ENCODE peak calls at places on chromosome 16, in five cellular contexts. One of them, this sample, is unnamed.

GRCh38 chr16:80746231-80746630 is 58.2 kb downstream of the CDYL2 start:
- DNase-seq in transverse colon: no peak
- DNase-seq in IMR-90: no peak
- DNase-seq in tibial nerve: no peak
- DNase-seq in heart left ventricle: no peak
- DNase-seq in this sample: no peak

GRCh38 chr16:21652451-21652850 is at the start of gene IGSF6:
- DNase-seq in transverse colon: no peak
- DNase-seq in IMR-90: no peak
- DNase-seq in tibial nerve: no peak
- DNase-seq in heart left ventricle: no peak
- DNase-seq in this sample: no peak

GRCh38 chr16:51685498-51685897 is 534.4 kb upstream of the SALL1 start:
- DNase-seq in transverse colon: no peak
- DNase-seq in IMR-90: no peak
- DNase-seq in tibial nerve: no peak
- DNase-seq in heart left ventricle: no peak
- DNase-seq in this sample: no peak

GRCh38 chr16:4690946-4691665 is 2.3 kb upstream of the NUDT16L1 start:
- DNase-seq in transverse colon: no peak
- DNase-seq in IMR-90: no peak
- DNase-seq in tibial nerve: no peak
- DNase-seq in heart left ventricle: peak; percentile 24
- DNase-seq in this sample: no peak

GRCh38 chr16:69848635-69849545 is 86.8 kb downstream of the WWP2 start:
- DNase-seq in transverse colon: peak; percentile 88
- DNase-seq in IMR-90: peak; percentile 96
- DNase-seq in tibial nerve: peak; percentile 81
- DNase-seq in heart left ventricle: peak; percentile 95
- DNase-seq in this sample: no peak

GRCh38 chr16:19020689-19021088 is 37.0 kb downstream of the TMC7 start:
- DNase-seq in transverse colon: no peak
- DNase-seq in IMR-90: no peak
- DNase-seq in tibial nerve: no peak
- DNase-seq in heart left ventricle: no peak
- DNase-seq in this sample: no peak

GRCh38 chr16:70665806-70666735 is 19.7 kb downstream of the IL34 start:
- DNase-seq in transverse colon: no peak
- DNase-seq in IMR-90: no peak
- DNase-seq in tibial nerve: no peak
- DNase-seq in heart left ventricle: no peak
- DNase-seq in this sample: no peak

GRCh38 chr16:24367186-24367585 is 111.1 kb downstream of the CACNG3 start:
- DNase-seq in transverse colon: no peak
- DNase-seq in IMR-90: no peak
- DNase-seq in tibial nerve: no peak
- DNase-seq in heart left ventricle: no peak
- DNase-seq in this sample: no peak

GRCh38 chr16:89584768-89585549 is 9.4 kb downstream of the CPNE7 start:
- DNase-seq in transverse colon: no peak
- DNase-seq in IMR-90: no peak
- DNase-seq in tibial nerve: no peak
- DNase-seq in heart left ventricle: no peak
- DNase-seq in this sample: no peak

GRCh38 chr16:85819711-85820110 is 20.2 kb downstream of the COX4I1 start:
- DNase-seq in transverse colon: no peak
- DNase-seq in IMR-90: no peak
- DNase-seq in tibial nerve: no peak
- DNase-seq in heart left ventricle: no peak
- DNase-seq in this sample: no peak

GRCh38 chr16:85822145-85822544 is 22.6 kb downstream of the COX4I1 start:
- DNase-seq in transverse colon: no peak
- DNase-seq in IMR-90: no peak
- DNase-seq in tibial nerve: no peak
- DNase-seq in heart left ventricle: no peak
- DNase-seq in this sample: no peak

GRCh38 chr16:85823328-85823920 is 23.9 kb downstream of the COX4I1 start:
- DNase-seq in transverse colon: no peak
- DNase-seq in IMR-90: no peak
- DNase-seq in tibial nerve: no peak
- DNase-seq in heart left ventricle: no peak
- DNase-seq in this sample: no peak

GRCh38 chr16:85820604-85821372 is 21.3 kb downstream of the COX4I1 start:
- DNase-seq in transverse colon: no peak
- DNase-seq in IMR-90: no peak
- DNase-seq in tibial nerve: no peak
- DNase-seq in heart left ventricle: no peak
- DNase-seq in this sample: no peak

DNA sequence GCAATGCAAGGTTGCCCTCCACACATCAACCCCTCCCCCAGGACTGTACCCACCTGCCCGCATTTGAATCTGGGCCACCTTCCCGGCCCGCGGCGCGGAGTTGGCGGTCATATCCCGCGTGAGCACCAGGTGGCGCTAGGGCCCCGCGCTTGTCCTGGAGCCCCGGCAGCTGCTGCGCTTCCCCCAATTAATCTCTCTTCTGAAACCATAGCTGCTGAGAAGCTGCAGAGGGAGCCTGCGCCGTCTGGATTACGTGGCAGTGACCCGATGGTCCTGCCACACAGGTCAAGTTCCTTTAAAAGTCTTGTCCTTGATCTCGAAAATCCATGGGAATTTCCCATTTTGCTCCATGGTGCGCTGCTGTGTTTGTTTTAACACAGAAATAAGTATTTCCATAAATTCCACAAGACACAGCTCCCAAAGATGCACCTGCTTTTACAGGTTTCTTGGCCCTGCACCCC is 22.0 kb downstream of the COX4I1 start:
- DNase-seq in transverse colon: peak; percentile 81
- DNase-seq in IMR-90: peak; percentile 76
- DNase-seq in tibial nerve: peak; percentile 70
- DNase-seq in heart left ventricle: peak; percentile 75
- DNase-seq in this sample: no peak
- H3K4me3 ChIP-seq in transverse colon: no peak overlapping the region
- H3K4me3 ChIP-seq in IMR-90: no peak overlapping the region
- H3K4me3 ChIP-seq in tibial nerve: no peak overlapping the region
- H3K4me3 ChIP-seq in heart left ventricle: no peak overlapping the region
- H3K4me3 ChIP-seq in this sample: no peak overlapping the region

GRCh38 chr16:31459722-31460581 is 651 bp downstream of the ARMC5 start:
- DNase-seq in transverse colon: peak; percentile 100
- DNase-seq in IMR-90: peak; percentile 99
- DNase-seq in tibial nerve: peak; percentile 99
- DNase-seq in heart left ventricle: peak; percentile 100
- DNase-seq in this sample: peak; percentile 95
- TF ChIP-seq POLR2A in transverse colon: no peak
- TF ChIP-seq POLR2A in IMR-90: no peak
- TF ChIP-seq POLR2A in tibial nerve: no peak
- TF ChIP-seq POLR2A in heart left ventricle: no peak
- TF ChIP-seq POLR2A in this sample: no peak

GRCh38 chr16:10940501-10941079 is 1.7 kb downstream of the DEXI start:
- DNase-seq in transverse colon: no peak
- DNase-seq in IMR-90: peak; percentile 34
- DNase-seq in tibial nerve: no peak
- DNase-seq in heart left ventricle: no peak
- DNase-seq in this sample: no peak
- H3K4me1 ChIP-seq in transverse colon: peaks cover 41% of the 10 kb centered on the region
- H3K4me1 ChIP-seq in IMR-90: peaks cover 24% of the 10 kb centered on the region
- H3K4me1 ChIP-seq in tibial nerve: peaks cover 53% of the 10 kb centered on the region
- H3K4me1 ChIP-seq in heart left ventricle: peaks cover 79% of the 10 kb centered on the region
- H3K4me1 ChIP-seq in this sample: peaks cover 62% of the 10 kb centered on the region

DNA sequence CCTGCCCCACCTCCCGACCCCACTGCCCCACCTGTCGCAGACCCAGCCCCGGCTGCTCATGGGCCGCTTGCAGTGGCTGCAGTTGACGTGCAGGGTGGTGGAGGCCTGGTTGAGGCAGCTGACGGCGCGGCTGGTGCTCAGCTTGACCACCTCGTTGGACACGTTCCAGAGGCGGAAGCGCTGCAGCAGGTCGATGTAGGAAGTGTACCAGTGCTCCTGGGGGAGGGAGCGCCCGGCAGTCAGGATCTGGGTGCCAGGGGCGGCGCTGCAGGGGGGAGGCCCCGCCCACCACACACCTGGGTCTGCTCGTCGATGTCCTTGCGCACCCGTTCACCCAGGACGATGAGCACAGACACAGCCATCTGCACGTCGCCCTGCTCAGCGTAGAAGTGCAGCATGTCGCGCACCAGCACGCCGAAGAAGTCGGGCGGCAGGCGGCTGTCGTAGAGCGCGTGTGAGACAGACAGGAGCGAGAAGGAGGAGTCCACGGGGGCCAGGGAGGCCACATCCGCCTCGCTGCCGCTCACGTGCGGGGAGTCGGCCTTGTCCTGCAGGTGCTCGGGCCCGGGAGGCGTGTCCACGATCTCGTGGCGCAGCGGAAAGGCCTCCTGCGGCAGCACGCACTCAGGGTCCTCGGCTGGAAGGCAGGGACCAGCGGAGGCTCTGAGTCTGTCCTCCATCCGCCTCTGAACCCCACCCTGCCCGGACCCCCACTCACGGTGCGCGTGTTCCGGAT is 995 bp upstream of the JMJD8 start:
- DNase-seq in transverse colon: no peak
- DNase-seq in IMR-90: no peak
- DNase-seq in tibial nerve: no peak
- DNase-seq in heart left ventricle: peak; percentile 51
- DNase-seq in this sample: no peak
- H3K4me3 ChIP-seq in transverse colon: peak overlapping the region; percentile 55
- H3K4me3 ChIP-seq in IMR-90: no peak overlapping the region
- H3K4me3 ChIP-seq in tibial nerve: peak overlapping the region; percentile 66
- H3K4me3 ChIP-seq in heart left ventricle: peak overlapping the region; percentile 46
- H3K4me3 ChIP-seq in this sample: peak overlapping the region; percentile 71

DNA sequence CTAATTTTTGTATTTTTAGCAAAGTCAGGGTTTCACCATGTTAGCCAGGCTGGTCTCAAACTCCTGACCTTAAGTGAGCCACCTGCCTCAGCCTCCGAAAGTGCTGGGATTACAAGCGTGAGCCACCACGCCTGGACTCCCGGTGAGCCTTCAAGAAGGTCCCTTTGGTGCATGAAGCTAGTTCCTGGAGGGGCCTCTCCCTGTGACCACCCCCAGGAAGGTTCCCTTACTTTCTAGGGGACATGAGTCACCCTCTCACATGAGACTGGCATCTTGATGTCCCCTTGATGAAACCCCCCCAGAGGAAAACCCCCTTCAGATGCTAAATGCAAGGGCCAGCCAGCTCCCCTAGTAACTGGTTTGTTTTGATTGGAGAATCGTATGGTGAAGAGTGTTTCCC is 12.8 kb downstream of the CARHSP1 start:
- DNase-seq in transverse colon: no peak
- DNase-seq in IMR-90: no peak
- DNase-seq in tibial nerve: no peak
- DNase-seq in heart left ventricle: no peak
- DNase-seq in this sample: no peak
- TF ChIP-seq POLR2A in transverse colon: no peak
- TF ChIP-seq POLR2A in IMR-90: no peak
- TF ChIP-seq POLR2A in tibial nerve: no peak
- TF ChIP-seq POLR2A in heart left ventricle: no peak
- TF ChIP-seq POLR2A in this sample: no peak

GRCh38 chr16:87244646-87245197 is 72.5 kb downstream of the C16orf95 start:
- DNase-seq in transverse colon: no peak
- DNase-seq in IMR-90: no peak
- DNase-seq in tibial nerve: no peak
- DNase-seq in heart left ventricle: no peak
- DNase-seq in this sample: no peak

GRCh38 chr16:87238371-87238715 is 78.8 kb downstream of the C16orf95 start:
- DNase-seq in transverse colon: no peak
- DNase-seq in IMR-90: no peak
- DNase-seq in tibial nerve: no peak
- DNase-seq in heart left ventricle: no peak
- DNase-seq in this sample: no peak

GRCh38 chr16:87240211-87241134 is 76.7 kb downstream of the C16orf95 start:
- DNase-seq in transverse colon: no peak
- DNase-seq in IMR-90: peak; percentile 21
- DNase-seq in tibial nerve: no peak
- DNase-seq in heart left ventricle: no peak
- DNase-seq in this sample: no peak

GRCh38 chr16:87243383-87243964 is 73.7 kb downstream of the C16orf95 start:
- DNase-seq in transverse colon: no peak
- DNase-seq in IMR-90: no peak
- DNase-seq in tibial nerve: no peak
- DNase-seq in heart left ventricle: no peak
- DNase-seq in this sample: no peak

GRCh38 chr16:87241135-87241771 is 75.9 kb downstream of the C16orf95 start:
- DNase-seq in transverse colon: peak; percentile 35
- DNase-seq in IMR-90: no peak
- DNase-seq in tibial nerve: no peak
- DNase-seq in heart left ventricle: no peak
- DNase-seq in this sample: no peak
- H3K4me1 ChIP-seq in transverse colon: no peaks in the 10 kb centered on the region
- H3K4me1 ChIP-seq in IMR-90: no peaks in the 10 kb centered on the region
- H3K4me1 ChIP-seq in tibial nerve: no peaks in the 10 kb centered on the region
- H3K4me1 ChIP-seq in heart left ventricle: no peaks in the 10 kb centered on the region
- H3K4me1 ChIP-seq in this sample: no peaks in the 10 kb centered on the region

GRCh38 chr16:28319476-28320022 is 27.2 kb downstream of the SBK1 start:
- DNase-seq in transverse colon: no peak
- DNase-seq in IMR-90: no peak
- DNase-seq in tibial nerve: no peak
- DNase-seq in heart left ventricle: no peak
- DNase-seq in this sample: no peak
- H3K4me3 ChIP-seq in transverse colon: no peak overlapping the region
- H3K4me3 ChIP-seq in IMR-90: no peak overlapping the region
- H3K4me3 ChIP-seq in tibial nerve: no peak overlapping the region
- H3K4me3 ChIP-seq in heart left ventricle: no peak overlapping the region
- H3K4me3 ChIP-seq in this sample: no peak overlapping the region